ENCODE peak calls at places on chromosomes 2 and 18, in six cellular contexts. G is neuronal stem cell, Y is mesendoderm, S is IMR-90, M is mesenchymal stem cell, N is H1. I is an unnamed sample.

GRCh38 chr18:52367962-52368745 is 28.2 kb downstream of the DCC start:
- DNase-seq in Y (no peak), N (no peak), S (no peak), M (no peak), G (no peak), I (no peak)

GRCh38 chr2:191927319-191927867 is 80.5 kb upstream of the CAVIN2 start:
- DNase-seq in G (no peak), M (peak; percentile 83), Y (peak; percentile 45), S (peak; percentile 74), N (no peak), I (no peak)

GRCh38 chr2:98463988-98464771 is 19.5 kb downstream of the INPP4A start:
- DNase-seq in M (no peak), Y (peak; percentile 75), N (no peak), G (no peak), S (no peak), I (no peak)

GRCh38 chr18:37547196-37547595 is 18.4 kb downstream of the CELF4 start:
- DNase-seq in S (no peak), M (no peak), N (no peak), Y (no peak), G (no peak), I (no peak)

GRCh38 chr18:58953627-58954026 is 89.0 kb downstream of the ZNF532 start:
- DNase-seq in N (no peak), G (no peak), S (no peak), Y (no peak), M (peak; percentile 38), I (no peak)

GRCh38 chr2:142058149-142058548 is 72.7 kb downstream of the LRP1B start:
- DNase-seq in Y (no peak), M (no peak), N (no peak), S (no peak), G (no peak), I (no peak)

GRCh38 chr2:10434885-10435419 is 13.2 kb downstream of the ODC1 start:
- DNase-seq in Y (peak; percentile 84), G (peak; percentile 83), N (no peak), M (peak; percentile 64), S (peak; percentile 52), I (peak; percentile 87)

GRCh38 chr2:231684314-231685223 is 23.8 kb upstream of the PTMA start:
- DNase-seq in M (no peak), N (no peak), G (no peak), S (no peak), Y (no peak), I (peak; percentile 28)

GRCh38 chr2:81007104-81007503 is 702.6 kb upstream of the LRRTM1 start:
- DNase-seq in G (no peak), S (no peak), Y (peak; percentile 28), N (no peak), M (no peak), I (no peak)

GRCh38 chr2:128536925-128537620 is 218.4 kb upstream of the HS6ST1 start:
- DNase-seq in G (peak; percentile 70), M (peak; percentile 97), N (peak; percentile 21), Y (peak; percentile 90), S (peak; percentile 99), I (peak; percentile 74)

GRCh38 chr18:5900249-5900648 is 4.9 kb upstream of the TMEM200C start:
- DNase-seq in Y (peak; percentile 48), S (peak; percentile 75), N (no peak), M (no peak), G (no peak), I (no peak)

GRCh38 chr2:71554028-71554705 is 100.8 kb downstream of the DYSF start:
- DNase-seq in Y (no peak), M (no peak), S (no peak), N (no peak), G (no peak), I (no peak)

GRCh38 chr2:139160838-139161237 is 380.6 kb upstream of the NXPH2 start:
- DNase-seq in N (no peak), M (peak; percentile 2), S (no peak), G (no peak), Y (no peak), I (no peak)

GRCh38 chr2:209696836-209697711 is 74.6 kb upstream of the UNC80 start:
- DNase-seq in Y (no peak), S (no peak), N (no peak), G (no peak), M (no peak), I (no peak)

GRCh38 chr2:67631474-67631873 is 234.3 kb downstream of the ETAA1 start:
- DNase-seq in Y (no peak), S (no peak), M (no peak), N (no peak), G (no peak), I (no peak)

GRCh38 chr2:9377461-9378097 is 45.7 kb downstream of the ITGB1BP1 start:
- DNase-seq in M (peak; percentile 36), N (no peak), G (no peak), Y (no peak), S (no peak), I (no peak)

GRCh38 chr2:27831279-27832050 is 58.7 kb downstream of the RBKS start:
- DNase-seq in S (no peak), Y (no peak), N (no peak), M (no peak), G (no peak), I (no peak)

GRCh38 chr18:27579364-27579763 is 394.3 kb upstream of the CHST9 start:
- DNase-seq in S (no peak), G (no peak), M (no peak), Y (no peak), N (no peak), I (no peak)

GRCh38 chr2:11045294-11045693 is 110.0 kb upstream of the SLC66A3 start:
- DNase-seq in Y (no peak), M (no peak), S (no peak), G (no peak), N (no peak), I (no peak)

GRCh38 chr2:158315000-158315399 is 141.6 kb downstream of the CCDC148 start:
- DNase-seq in M (no peak), N (no peak), Y (no peak), G (no peak), S (no peak), I (no peak)

GRCh38 chr2:206343816-206344215 is 69.4 kb downstream of the ZDBF2 start:
- DNase-seq in N (no peak), S (no peak), M (no peak), G (no peak), Y (no peak), I (no peak)

GRCh38 chr2:97765933-97766332 is 52.6 kb downstream of the ZAP70 start:
- DNase-seq in S (no peak), G (no peak), N (no peak), Y (no peak), M (no peak), I (no peak)

GRCh38 chr2:194104687-194105086 is 1552.3 kb upstream of the SLC39A10 start:
- DNase-seq in M (no peak), G (no peak), Y (no peak), N (no peak), S (no peak), I (no peak)

GRCh38 chr2:67213270-67213670 is 183.9 kb upstream of the ETAA1 start:
- DNase-seq in S (no peak), N (no peak), M (no peak), Y (no peak), G (no peak), I (no peak)

DNA sequence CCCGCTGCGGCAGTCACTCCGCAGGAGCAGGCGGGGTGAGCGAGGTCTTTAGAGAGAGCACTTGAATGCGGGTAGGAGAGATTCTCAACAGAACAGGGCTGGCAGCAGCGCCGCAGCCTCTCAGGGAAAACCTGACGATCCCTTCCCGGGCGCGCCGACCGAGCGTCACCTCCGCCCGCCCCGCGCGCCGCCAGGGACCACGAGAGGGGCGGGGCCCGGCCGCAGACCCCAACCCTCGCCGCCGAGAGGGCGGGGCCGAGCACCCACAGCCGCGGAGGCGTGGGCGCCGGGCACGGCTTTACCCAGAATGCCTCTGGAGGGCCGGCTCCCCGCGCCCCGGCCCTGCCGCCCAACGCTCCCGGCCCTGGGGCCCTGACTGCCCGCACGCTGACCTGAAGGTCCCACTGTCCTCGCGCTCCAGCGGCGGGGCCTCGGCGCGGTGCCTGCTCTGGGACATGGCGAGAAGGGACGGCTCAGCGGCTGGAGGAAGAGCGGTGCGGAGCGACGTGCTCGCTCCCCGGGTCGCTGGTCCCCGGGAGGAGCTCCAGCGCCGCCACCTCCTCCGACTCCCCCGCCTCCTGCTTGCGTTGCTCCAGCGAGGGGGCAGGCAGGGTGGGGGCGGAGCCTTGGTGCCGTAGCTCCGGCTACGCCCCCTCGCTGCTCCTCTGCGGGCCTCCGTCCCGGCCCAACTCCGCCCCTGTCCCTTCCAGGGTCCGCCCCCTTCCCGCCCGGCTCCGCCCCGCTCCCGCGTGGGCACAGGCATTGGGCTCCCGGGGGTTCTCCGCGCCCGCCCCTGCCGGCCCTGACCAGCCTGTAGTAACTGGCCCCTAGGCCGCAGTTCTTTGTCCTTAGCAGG is at the start of the genes PJVK and PRKRA:
- DNase-seq in N (peak; percentile 93), S (peak; percentile 97), M (peak; percentile 97), Y (peak; percentile 97), G (peak; percentile 97), I (peak; percentile 97)
- H2BK15ac ChIP-seq in N (peak within 1 kb of the TSS; percentile 89), S (peak within 1 kb of the TSS; percentile 47), M (peak within 1 kb of the TSS; percentile 98), Y (no peak within 1 kb of the TSS), G (peak within 1 kb of the TSS; percentile 97), I (no peak within 1 kb of the TSS)

GRCh38 chr2:226791056-226791486 is 8.5 kb downstream of the IRS1 start:
- DNase-seq in S (peak; percentile 71), M (peak; percentile 72), N (no peak), G (no peak), Y (peak; percentile 93), I (peak; percentile 80)
- H4K8ac ChIP-seq in S (peak overlapping the region; percentile 75), M (peak overlapping the region; percentile 63), N (peak overlapping the region; percentile 97), G (no peak overlapping the region), Y (no peak overlapping the region), I (no peak overlapping the region)

GRCh38 chr18:7722955-7723354 is 155.8 kb downstream of the PTPRM start:
- DNase-seq in M (no peak), G (no peak), N (no peak), Y (peak; percentile 43), S (no peak), I (no peak)
- H2BK15ac ChIP-seq in M (no peak overlapping the region), G (no peak overlapping the region), N (no peak overlapping the region), Y (no peak overlapping the region), S (no peak overlapping the region), I (no peak overlapping the region)

DNA sequence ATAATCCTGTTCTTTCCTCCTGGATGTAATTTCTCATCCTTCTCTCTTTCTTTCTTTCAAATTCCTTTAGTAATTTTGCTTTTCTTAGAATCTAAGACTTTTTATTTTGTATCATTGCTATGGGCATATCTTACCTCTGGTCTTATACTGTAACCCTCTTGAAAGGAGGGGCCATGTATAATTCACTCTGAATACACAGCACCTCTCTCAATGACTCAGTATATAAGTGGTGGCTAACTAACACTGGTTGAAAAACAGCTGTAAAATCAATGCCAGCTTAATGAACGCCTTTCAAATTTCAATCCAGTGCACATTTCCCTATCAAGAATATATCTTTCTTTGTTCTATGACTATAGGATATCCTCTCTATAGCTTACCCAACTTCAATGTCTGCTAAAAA is 53.7 kb downstream of the CWC22 start:
- DNase-seq in Y (no peak), G (no peak), S (no peak), N (no peak), M (no peak), I (no peak)
- H4K8ac ChIP-seq in Y (no peak overlapping the region), G (no peak overlapping the region), S (no peak overlapping the region), N (no peak overlapping the region), M (no peak overlapping the region), I (no peak overlapping the region)

GRCh38 chr2:137715731-137716191 is 248.5 kb upstream of the HNMT start:
- DNase-seq in S (no peak), Y (no peak), N (no peak), G (no peak), M (no peak), I (no peak)
- H2BK15ac ChIP-seq in S (no peak overlapping the region), Y (no peak overlapping the region), N (no peak overlapping the region), G (no peak overlapping the region), M (no peak overlapping the region), I (no peak overlapping the region)

I was measured in H9.